ENCODE peak calls at places on chromosome 12, in seven cellular contexts. J is cardiac fibroblast, S is retinal pigment epithelial cell, L is brain microvascular endothelial cell, V is neural progenitor cell, X is heart left ventricle, Q is psoas muscle. W is an unnamed sample.

GRCh38 chr12:115400011-115400410 is 716.0 kb upstream of the TBX3 start:
- DNase-seq in J (no peak), S (no peak), L (no peak), V (no peak), X (no peak), Q (no peak), W (no peak)

GRCh38 chr12:79557690-79558315 is 133.0 kb downstream of the PAWR start:
- DNase-seq in J (peak; percentile 23), S (no peak), L (no peak), V (no peak), X (no peak), Q (no peak), W (no peak)

GRCh38 chr12:66776974-66777373 is 98.1 kb upstream of the GRIP1 start:
- DNase-seq in J (no peak), S (no peak), L (no peak), V (no peak), X (no peak), Q (no peak), W (no peak)

GRCh38 chr12:127726928-127727327 is 540.0 kb upstream of the TMEM132C start:
- DNase-seq in J (no peak), S (no peak), L (no peak), V (no peak), X (no peak), Q (no peak), W (no peak)

GRCh38 chr12:704516-705242 is 41.4 kb upstream of the NINJ2 start:
- DNase-seq in J (no peak), S (no peak), L (no peak), V (no peak), X (no peak), Q (no peak), W (no peak)

GRCh38 chr12:32444895-32445294 is 45.5 kb downstream of the FGD4 start:
- DNase-seq in J (peak; percentile 84), S (peak; percentile 85), L (peak; percentile 80), V (peak; percentile 29), X (no peak), Q (no peak), W (no peak)

GRCh38 chr12:74449872-74450271 is 87.8 kb upstream of the ATXN7L3B start:
- DNase-seq in J (no peak), S (peak; percentile 66), L (peak; percentile 3), V (no peak), X (no peak), Q (no peak), W (no peak)

GRCh38 chr12:51631591-51631990 is 40.6 kb downstream of the SCN8A start:
- DNase-seq in J (peak; percentile 7), S (peak; percentile 39), L (peak; percentile 38), V (no peak), X (no peak), Q (no peak), W (no peak)

GRCh38 chr12:82359115-82359478 is 768 bp downstream of the METTL25 start:
- DNase-seq in J (peak; percentile 6), S (no peak), L (no peak), V (peak; percentile 36), X (no peak), Q (peak; percentile 50), W (no peak)

GRCh38 chr12:100473716-100474150 is at the start of gene NR1H4:
- DNase-seq in J (peak; percentile 45), S (no peak), L (no peak), V (no peak), X (no peak), Q (no peak), W (no peak)

GRCh38 chr12:1634590-1635191 is 5.7 kb downstream of the WNT5B start:
- DNase-seq in J (peak; percentile 89), S (no peak), L (peak; percentile 53), V (peak; percentile 71), X (peak; percentile 71), Q (peak; percentile 90), W (peak; percentile 71)

GRCh38 chr12:112930350-112930749 is 7.9 kb upstream of the OAS3 start:
- DNase-seq in J (no peak), S (no peak), L (no peak), V (no peak), X (no peak), Q (no peak), W (no peak)

GRCh38 chr12:112927475-112927874 is 10.8 kb upstream of the OAS3 start:
- DNase-seq in J (no peak), S (no peak), L (no peak), V (no peak), X (no peak), Q (no peak), W (no peak)

GRCh38 chr12:112927925-112928324 is 10.3 kb upstream of the OAS3 start:
- DNase-seq in J (no peak), S (no peak), L (no peak), V (no peak), X (no peak), Q (no peak), W (no peak)

GRCh38 chr12:112929715-112930114 is 8.6 kb upstream of the OAS3 start:
- DNase-seq in J (no peak), S (no peak), L (no peak), V (no peak), X (no peak), Q (no peak), W (no peak)

GRCh38 chr12:112928978-112929377 is 9.3 kb upstream of the OAS3 start:
- DNase-seq in J (no peak), S (no peak), L (no peak), V (no peak), X (no peak), Q (no peak), W (no peak)
- TF ChIP-seq CTCF in J (no peak), S (no peak), L (peak; percentile 25), V (peak; percentile 48), X (no peak), Q (no peak), W (no peak)

GRCh38 chr12:69984216-69984615 is 159.2 kb downstream of the MYRFL start:
- DNase-seq in J (no peak), S (no peak), L (no peak), V (no peak), X (no peak), Q (no peak), W (no peak)

GRCh38 chr12:69987453-69988102 is 162.6 kb downstream of the MYRFL start:
- DNase-seq in J (peak; percentile 98), S (peak; percentile 90), L (peak; percentile 93), V (no peak), X (no peak), Q (no peak), W (peak; percentile 33)

GRCh38 chr12:69986109-69986508 is 161.1 kb downstream of the MYRFL start:
- DNase-seq in J (no peak), S (no peak), L (no peak), V (no peak), X (no peak), Q (no peak), W (no peak)

GRCh38 chr12:69988601-69989194 is 163.7 kb downstream of the MYRFL start:
- DNase-seq in J (peak; percentile 83), S (no peak), L (peak; percentile 29), V (no peak), X (no peak), Q (no peak), W (no peak)

DNA sequence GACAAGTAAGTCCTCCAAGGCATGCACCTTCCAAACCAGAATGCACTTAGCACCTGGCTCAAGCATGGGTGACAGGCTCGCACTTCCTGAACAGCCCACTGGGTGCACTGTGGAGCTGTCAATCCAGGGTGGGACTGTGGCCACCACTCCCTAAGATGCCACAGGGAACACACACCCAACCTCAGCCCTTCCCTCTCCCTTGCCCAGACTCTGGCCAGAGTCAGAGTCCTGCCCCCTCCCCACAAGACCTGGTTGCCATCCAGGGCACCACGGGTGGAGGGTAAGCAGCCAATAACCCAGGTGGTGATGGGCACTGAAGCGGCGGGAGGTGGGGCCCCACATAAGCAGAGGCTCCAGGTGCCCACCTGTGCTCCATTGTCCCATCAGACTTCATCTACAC is 160.6 kb downstream of the MYRFL start:
- DNase-seq in J (no peak), S (no peak), L (no peak), V (peak; percentile 20), X (no peak), Q (no peak), W (no peak)
- TF ChIP-seq CTCF in J (peak; percentile 48), S (peak; percentile 35), L (peak; percentile 55), V (peak; percentile 40), X (no peak), Q (no peak), W (no peak)

GRCh38 chr12:15278816-15279658 is 43.3 kb upstream of the PTPRO start:
- DNase-seq in J (peak; percentile 85), S (no peak), L (peak; percentile 56), V (no peak), X (peak; percentile 73), Q (peak; percentile 92), W (peak; percentile 78)
- TF ChIP-seq CTCF in J (peak; percentile 11), S (no peak), L (no peak), V (no peak), X (no peak), Q (no peak), W (no peak)

DNA sequence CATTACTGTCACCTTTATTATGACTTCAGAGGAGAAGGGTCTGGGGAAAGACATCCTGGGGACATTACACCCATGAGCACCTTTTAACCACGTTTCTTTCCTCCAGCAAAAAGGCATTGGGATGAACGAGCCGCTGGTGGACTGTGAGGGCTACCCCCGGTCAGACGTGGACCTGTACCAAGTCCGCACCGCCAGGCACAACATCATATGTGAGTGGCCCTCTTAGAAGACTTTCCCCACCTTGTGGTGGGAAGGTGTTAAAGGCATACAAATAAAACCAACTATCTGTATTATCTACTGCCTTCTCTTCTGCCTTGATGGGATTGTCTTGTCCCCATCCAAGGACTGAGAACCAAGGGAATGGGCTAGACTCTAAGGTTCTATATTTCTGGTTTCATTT is 6.0 kb downstream of the PSMD9 start:
- DNase-seq in J (peak; percentile 62), S (peak; percentile 57), L (peak; percentile 27), V (peak; percentile 59), X (no peak), Q (no peak), W (peak; percentile 29)
- TF ChIP-seq CTCF in J (peak; percentile 27), S (peak; percentile 57), L (peak; percentile 56), V (peak; percentile 45), X (no peak), Q (peak; percentile 5), W (peak; percentile 24)

DNA sequence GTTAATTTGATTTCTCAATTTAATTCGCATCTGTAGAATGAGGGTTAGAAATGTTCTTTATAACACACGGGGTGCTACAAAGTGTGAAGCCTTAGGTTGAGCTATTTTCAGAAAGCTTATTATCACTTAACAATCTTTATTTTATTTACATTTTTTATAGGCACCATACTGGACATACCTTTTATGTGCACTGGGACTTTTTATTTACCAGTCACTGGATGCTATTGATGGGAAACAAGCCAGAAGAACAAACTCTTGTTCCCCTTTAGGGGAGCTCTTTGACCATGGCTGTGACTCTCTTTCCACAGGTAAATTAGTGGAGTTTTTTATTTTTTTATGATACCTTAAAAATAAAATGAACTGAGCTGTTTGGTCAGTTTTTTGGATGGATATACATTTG is 16.5 kb downstream of the CHPT1 start:
- DNase-seq in J (no peak), S (no peak), L (no peak), V (no peak), X (no peak), Q (no peak), W (no peak)
- TF ChIP-seq CTCF in J (no peak), S (no peak), L (no peak), V (no peak), X (no peak), Q (no peak), W (no peak)

GRCh38 chr12:121089031-121089812 is 43.5 kb upstream of the P2RX7 start:
- DNase-seq in J (no peak), S (no peak), L (no peak), V (no peak), X (no peak), Q (no peak), W (peak; percentile 17)
- TF ChIP-seq CTCF in J (no peak), S (peak; percentile 18), L (no peak), V (no peak), X (no peak), Q (no peak), W (no peak)

GRCh38 chr12:114001731-114002340 is 35.7 kb upstream of the RBM19 start:
- DNase-seq in J (no peak), S (no peak), L (no peak), V (no peak), X (no peak), Q (no peak), W (no peak)
- TF ChIP-seq CTCF in J (no peak), S (no peak), L (no peak), V (no peak), X (no peak), Q (no peak), W (no peak)

W was measured in uterus.